ENCODE peak calls at places on chromosome 12, in six cellular contexts. One of them, this sample, is unnamed.

GRCh38 chr12:11861155-11861863 is 209.4 kb upstream of the BCL2L14 start:
- DNase-seq in Right ventricle myocardium superior: no peak
- DNase-seq in T47D: no peak
- DNase-seq in NCI-H460: no peak
- DNase-seq in activated naive CD8-positive, alpha-beta T cell treated with anti-CD3 and anti-CD28 coated beads for 36 hours: no peak
- DNase-seq in stromal cell of bone marrow: no peak
- DNase-seq in this sample: no peak

GRCh38 chr12:100372846-100373245 is 16.0 kb downstream of the SLC17A8 start:
- DNase-seq in Right ventricle myocardium superior: no peak
- DNase-seq in T47D: no peak
- DNase-seq in NCI-H460: no peak
- DNase-seq in activated naive CD8-positive, alpha-beta T cell treated with anti-CD3 and anti-CD28 coated beads for 36 hours: no peak
- DNase-seq in stromal cell of bone marrow: no peak
- DNase-seq in this sample: no peak

GRCh38 chr12:124446364-124446763 is 121.0 kb downstream of the NCOR2 start:
- DNase-seq in Right ventricle myocardium superior: peak
- DNase-seq in T47D: no peak
- DNase-seq in NCI-H460: no peak
- DNase-seq in activated naive CD8-positive, alpha-beta T cell treated with anti-CD3 and anti-CD28 coated beads for 36 hours: no peak
- DNase-seq in stromal cell of bone marrow: no peak
- DNase-seq in this sample: no peak

GRCh38 chr12:123064885-123065619 is 84.6 kb downstream of the ARL6IP4 start:
- DNase-seq in Right ventricle myocardium superior: no peak
- DNase-seq in T47D: no peak
- DNase-seq in NCI-H460: no peak
- DNase-seq in activated naive CD8-positive, alpha-beta T cell treated with anti-CD3 and anti-CD28 coated beads for 36 hours: no peak
- DNase-seq in stromal cell of bone marrow: no peak
- DNase-seq in this sample: no peak

GRCh38 chr12:13104403-13104802 is 936 bp upstream of the GSG1 start:
- DNase-seq in Right ventricle myocardium superior: no peak
- DNase-seq in T47D: no peak
- DNase-seq in NCI-H460: no peak
- DNase-seq in activated naive CD8-positive, alpha-beta T cell treated with anti-CD3 and anti-CD28 coated beads for 36 hours: no peak
- DNase-seq in stromal cell of bone marrow: no peak
- DNase-seq in this sample: no peak

GRCh38 chr12:109868182-109869051 is 11.9 kb downstream of the GLTP start:
- DNase-seq in Right ventricle myocardium superior: no peak
- DNase-seq in T47D: no peak
- DNase-seq in NCI-H460: no peak
- DNase-seq in activated naive CD8-positive, alpha-beta T cell treated with anti-CD3 and anti-CD28 coated beads for 36 hours: no peak
- DNase-seq in stromal cell of bone marrow: no peak
- DNase-seq in this sample: no peak

GRCh38 chr12:98645572-98646067 is 530 bp downstream of the APAF1 start:
- DNase-seq in Right ventricle myocardium superior: no peak
- DNase-seq in T47D: peak
- DNase-seq in NCI-H460: peak
- DNase-seq in activated naive CD8-positive, alpha-beta T cell treated with anti-CD3 and anti-CD28 coated beads for 36 hours: no peak
- DNase-seq in stromal cell of bone marrow: no peak
- DNase-seq in this sample: peak

GRCh38 chr12:114697246-114697716 is 13.3 kb upstream of the TBX3 start:
- DNase-seq in Right ventricle myocardium superior: no peak
- DNase-seq in T47D: no peak
- DNase-seq in NCI-H460: no peak
- DNase-seq in activated naive CD8-positive, alpha-beta T cell treated with anti-CD3 and anti-CD28 coated beads for 36 hours: no peak
- DNase-seq in stromal cell of bone marrow: no peak
- DNase-seq in this sample: peak

GRCh38 chr12:31006416-31007152 is 67.1 kb upstream of the DDX11 start:
- DNase-seq in Right ventricle myocardium superior: peak
- DNase-seq in T47D: no peak
- DNase-seq in NCI-H460: no peak
- DNase-seq in activated naive CD8-positive, alpha-beta T cell treated with anti-CD3 and anti-CD28 coated beads for 36 hours: no peak
- DNase-seq in stromal cell of bone marrow: no peak
- DNase-seq in this sample: peak

GRCh38 chr12:6234906-6235305 is 34.7 kb downstream of the CD9 start:
- DNase-seq in Right ventricle myocardium superior: no peak
- DNase-seq in T47D: no peak
- DNase-seq in NCI-H460: no peak
- DNase-seq in activated naive CD8-positive, alpha-beta T cell treated with anti-CD3 and anti-CD28 coated beads for 36 hours: no peak
- DNase-seq in stromal cell of bone marrow: no peak
- DNase-seq in this sample: no peak

GRCh38 chr12:94326727-94327126 is 132.9 kb downstream of the CEP83 start:
- DNase-seq in Right ventricle myocardium superior: no peak
- DNase-seq in T47D: no peak
- DNase-seq in NCI-H460: no peak
- DNase-seq in activated naive CD8-positive, alpha-beta T cell treated with anti-CD3 and anti-CD28 coated beads for 36 hours: no peak
- DNase-seq in stromal cell of bone marrow: peak
- DNase-seq in this sample: peak

GRCh38 chr12:29547151-29547561 is 49.7 kb upstream of the OVCH1 start:
- DNase-seq in Right ventricle myocardium superior: no peak
- DNase-seq in T47D: no peak
- DNase-seq in NCI-H460: no peak
- DNase-seq in activated naive CD8-positive, alpha-beta T cell treated with anti-CD3 and anti-CD28 coated beads for 36 hours: no peak
- DNase-seq in stromal cell of bone marrow: no peak
- DNase-seq in this sample: no peak

GRCh38 chr12:88375301-88375959 is 204.8 kb downstream of the KITLG start:
- DNase-seq in Right ventricle myocardium superior: no peak
- DNase-seq in T47D: no peak
- DNase-seq in NCI-H460: no peak
- DNase-seq in activated naive CD8-positive, alpha-beta T cell treated with anti-CD3 and anti-CD28 coated beads for 36 hours: no peak
- DNase-seq in stromal cell of bone marrow: no peak
- DNase-seq in this sample: no peak

GRCh38 chr12:26488339-26488738 is 293.0 kb downstream of the SSPN start:
- DNase-seq in Right ventricle myocardium superior: no peak
- DNase-seq in T47D: no peak
- DNase-seq in NCI-H460: no peak
- DNase-seq in activated naive CD8-positive, alpha-beta T cell treated with anti-CD3 and anti-CD28 coated beads for 36 hours: no peak
- DNase-seq in stromal cell of bone marrow: no peak
- DNase-seq in this sample: peak

GRCh38 chr12:44509471-44509870 is 366.6 kb downstream of the NELL2 start:
- DNase-seq in Right ventricle myocardium superior: no peak
- DNase-seq in T47D: no peak
- DNase-seq in NCI-H460: no peak
- DNase-seq in activated naive CD8-positive, alpha-beta T cell treated with anti-CD3 and anti-CD28 coated beads for 36 hours: no peak
- DNase-seq in stromal cell of bone marrow: no peak
- DNase-seq in this sample: no peak

GRCh38 chr12:106243620-106244019 is 4.2 kb downstream of the CKAP4 start:
- DNase-seq in Right ventricle myocardium superior: no peak
- DNase-seq in T47D: no peak
- DNase-seq in NCI-H460: no peak
- DNase-seq in activated naive CD8-positive, alpha-beta T cell treated with anti-CD3 and anti-CD28 coated beads for 36 hours: no peak
- DNase-seq in stromal cell of bone marrow: no peak
- DNase-seq in this sample: no peak

GRCh38 chr12:124683330-124683662 is 115.9 kb upstream of the NCOR2 start:
- DNase-seq in Right ventricle myocardium superior: no peak
- DNase-seq in T47D: no peak
- DNase-seq in NCI-H460: peak
- DNase-seq in activated naive CD8-positive, alpha-beta T cell treated with anti-CD3 and anti-CD28 coated beads for 36 hours: no peak
- DNase-seq in stromal cell of bone marrow: no peak
- DNase-seq in this sample: peak

GRCh38 chr12:31033681-31034080 is 40.0 kb upstream of the DDX11 start:
- DNase-seq in Right ventricle myocardium superior: no peak
- DNase-seq in T47D: no peak
- DNase-seq in NCI-H460: no peak
- DNase-seq in activated naive CD8-positive, alpha-beta T cell treated with anti-CD3 and anti-CD28 coated beads for 36 hours: no peak
- DNase-seq in stromal cell of bone marrow: no peak
- DNase-seq in this sample: no peak

GRCh38 chr12:49675137-49675536 is 32.1 kb downstream of the FMNL3 start:
- DNase-seq in Right ventricle myocardium superior: no peak
- DNase-seq in T47D: no peak
- DNase-seq in NCI-H460: no peak
- DNase-seq in activated naive CD8-positive, alpha-beta T cell treated with anti-CD3 and anti-CD28 coated beads for 36 hours: no peak
- DNase-seq in stromal cell of bone marrow: no peak
- DNase-seq in this sample: no peak

GRCh38 chr12:60710246-60710645 is 1114.4 kb downstream of the SLC16A7 start:
- DNase-seq in Right ventricle myocardium superior: no peak
- DNase-seq in T47D: peak
- DNase-seq in NCI-H460: no peak
- DNase-seq in activated naive CD8-positive, alpha-beta T cell treated with anti-CD3 and anti-CD28 coated beads for 36 hours: no peak
- DNase-seq in stromal cell of bone marrow: no peak
- DNase-seq in this sample: peak

GRCh38 chr12:15971211-15971610 is 60.1 kb downstream of the DERA start:
- DNase-seq in Right ventricle myocardium superior: no peak
- DNase-seq in T47D: no peak
- DNase-seq in NCI-H460: no peak
- DNase-seq in activated naive CD8-positive, alpha-beta T cell treated with anti-CD3 and anti-CD28 coated beads for 36 hours: no peak
- DNase-seq in stromal cell of bone marrow: no peak
- DNase-seq in this sample: no peak

GRCh38 chr12:89383235-89384049 is 31.1 kb upstream of the DUSP6 start:
- DNase-seq in Right ventricle myocardium superior: no peak
- DNase-seq in T47D: peak
- DNase-seq in NCI-H460: no peak
- DNase-seq in activated naive CD8-positive, alpha-beta T cell treated with anti-CD3 and anti-CD28 coated beads for 36 hours: no peak
- DNase-seq in stromal cell of bone marrow: no peak
- DNase-seq in this sample: no peak

GRCh38 chr12:52506858-52507715 is 13.1 kb downstream of the KRT5 start:
- DNase-seq in Right ventricle myocardium superior: no peak
- DNase-seq in T47D: peak
- DNase-seq in NCI-H460: peak
- DNase-seq in activated naive CD8-positive, alpha-beta T cell treated with anti-CD3 and anti-CD28 coated beads for 36 hours: no peak
- DNase-seq in stromal cell of bone marrow: peak
- DNase-seq in this sample: no peak

GRCh38 chr12:54398995-54399793 is 14.7 kb upstream of the ZNF385A start:
- DNase-seq in Right ventricle myocardium superior: peak
- DNase-seq in T47D: peak
- DNase-seq in NCI-H460: peak
- DNase-seq in activated naive CD8-positive, alpha-beta T cell treated with anti-CD3 and anti-CD28 coated beads for 36 hours: peak
- DNase-seq in stromal cell of bone marrow: peak
- DNase-seq in this sample: peak

GRCh38 chr12:98816720-98817119 is 171.6 kb downstream of the APAF1 start:
- DNase-seq in Right ventricle myocardium superior: no peak
- DNase-seq in T47D: no peak
- DNase-seq in NCI-H460: no peak
- DNase-seq in activated naive CD8-positive, alpha-beta T cell treated with anti-CD3 and anti-CD28 coated beads for 36 hours: no peak
- DNase-seq in stromal cell of bone marrow: no peak
- DNase-seq in this sample: no peak

GRCh38 chr12:4109826-4110225 is 163.7 kb upstream of the CCND2 start:
- DNase-seq in Right ventricle myocardium superior: no peak
- DNase-seq in T47D: no peak
- DNase-seq in NCI-H460: no peak
- DNase-seq in activated naive CD8-positive, alpha-beta T cell treated with anti-CD3 and anti-CD28 coated beads for 36 hours: no peak
- DNase-seq in stromal cell of bone marrow: no peak
- DNase-seq in this sample: no peak

GRCh38 chr12:31682136-31682962 is 22.9 kb downstream of the ETFBKMT start:
- DNase-seq in Right ventricle myocardium superior: no peak
- DNase-seq in T47D: peak
- DNase-seq in NCI-H460: peak
- DNase-seq in activated naive CD8-positive, alpha-beta T cell treated with anti-CD3 and anti-CD28 coated beads for 36 hours: peak
- DNase-seq in stromal cell of bone marrow: peak
- DNase-seq in this sample: peak

GRCh38 chr12:28568083-28568482 is 377.8 kb downstream of the CCDC91 start:
- DNase-seq in Right ventricle myocardium superior: no peak
- DNase-seq in T47D: no peak
- DNase-seq in NCI-H460: no peak
- DNase-seq in activated naive CD8-positive, alpha-beta T cell treated with anti-CD3 and anti-CD28 coated beads for 36 hours: no peak
- DNase-seq in stromal cell of bone marrow: peak
- DNase-seq in this sample: peak

GRCh38 chr12:9248435-9248834 is 40.2 kb upstream of the PZP start:
- DNase-seq in Right ventricle myocardium superior: no peak
- DNase-seq in T47D: no peak
- DNase-seq in NCI-H460: no peak
- DNase-seq in activated naive CD8-positive, alpha-beta T cell treated with anti-CD3 and anti-CD28 coated beads for 36 hours: no peak
- DNase-seq in stromal cell of bone marrow: no peak
- DNase-seq in this sample: no peak

GRCh38 chr12:69332815-69333358 is 15.3 kb upstream of the LYZ start:
- DNase-seq in Right ventricle myocardium superior: no peak
- DNase-seq in T47D: no peak
- DNase-seq in NCI-H460: no peak
- DNase-seq in activated naive CD8-positive, alpha-beta T cell treated with anti-CD3 and anti-CD28 coated beads for 36 hours: no peak
- DNase-seq in stromal cell of bone marrow: no peak
- DNase-seq in this sample: no peak

GRCh38 chr12:120406080-120406479 is 31.8 kb upstream of the COX6A1 start:
- DNase-seq in Right ventricle myocardium superior: no peak
- DNase-seq in T47D: no peak
- DNase-seq in NCI-H460: no peak
- DNase-seq in activated naive CD8-positive, alpha-beta T cell treated with anti-CD3 and anti-CD28 coated beads for 36 hours: no peak
- DNase-seq in stromal cell of bone marrow: no peak
- DNase-seq in this sample: peak

GRCh38 chr12:114952573-114953196 is 268.7 kb upstream of the TBX3 start:
- DNase-seq in Right ventricle myocardium superior: peak
- DNase-seq in T47D: no peak
- DNase-seq in NCI-H460: no peak
- DNase-seq in activated naive CD8-positive, alpha-beta T cell treated with anti-CD3 and anti-CD28 coated beads for 36 hours: no peak
- DNase-seq in stromal cell of bone marrow: no peak
- DNase-seq in this sample: no peak

GRCh38 chr12:25500651-25501050 is 52.4 kb downstream of the LMNTD1 start:
- DNase-seq in Right ventricle myocardium superior: no peak
- DNase-seq in T47D: no peak
- DNase-seq in NCI-H460: no peak
- DNase-seq in activated naive CD8-positive, alpha-beta T cell treated with anti-CD3 and anti-CD28 coated beads for 36 hours: no peak
- DNase-seq in stromal cell of bone marrow: no peak
- DNase-seq in this sample: no peak

GRCh38 chr12:51817027-51817953 is 31.2 kb downstream of the FIGNL2 start:
- DNase-seq in Right ventricle myocardium superior: no peak
- DNase-seq in T47D: peak
- DNase-seq in NCI-H460: no peak
- DNase-seq in activated naive CD8-positive, alpha-beta T cell treated with anti-CD3 and anti-CD28 coated beads for 36 hours: no peak
- DNase-seq in stromal cell of bone marrow: no peak
- DNase-seq in this sample: peak

GRCh38 chr12:127162307-127162706 is 1104.7 kb upstream of the TMEM132C start:
- DNase-seq in Right ventricle myocardium superior: no peak
- DNase-seq in T47D: peak
- DNase-seq in NCI-H460: peak
- DNase-seq in activated naive CD8-positive, alpha-beta T cell treated with anti-CD3 and anti-CD28 coated beads for 36 hours: no peak
- DNase-seq in stromal cell of bone marrow: no peak
- DNase-seq in this sample: no peak

GRCh38 chr12:2963154-2963759 is 4.1 kb downstream of the TEAD4 start:
- DNase-seq in Right ventricle myocardium superior: no peak
- DNase-seq in T47D: no peak
- DNase-seq in NCI-H460: no peak
- DNase-seq in activated naive CD8-positive, alpha-beta T cell treated with anti-CD3 and anti-CD28 coated beads for 36 hours: no peak
- DNase-seq in stromal cell of bone marrow: no peak
- DNase-seq in this sample: peak

GRCh38 chr12:70628701-70629480 is 8.3 kb downstream of the PTPRB start:
- DNase-seq in Right ventricle myocardium superior: no peak
- DNase-seq in T47D: no peak
- DNase-seq in NCI-H460: no peak
- DNase-seq in activated naive CD8-positive, alpha-beta T cell treated with anti-CD3 and anti-CD28 coated beads for 36 hours: no peak
- DNase-seq in stromal cell of bone marrow: no peak
- DNase-seq in this sample: no peak

This sample was measured in osteoblast.